ENCODE peak calls at places on chromosomes 5 and 9, in eight cellular contexts. One of them, this sample, is unnamed.

GRCh38 chr9:21836437-21837161 is 34.2 kb downstream of the MTAP start:
- DNase-seq in colonic mucosa: no peak
- DNase-seq in spleen: no peak
- DNase-seq in CD4-positive, alpha-beta T cell: no peak
- DNase-seq in suprapubic skin: no peak
- DNase-seq in AG04450: peak; percentile 95
- DNase-seq in astrocyte: peak; percentile 99
- DNase-seq in psoas muscle: no peak
- DNase-seq in this sample: peak; percentile 99

GRCh38 chr9:132201780-132202703 is 40.2 kb downstream of the NTNG2 start:
- DNase-seq in colonic mucosa: no peak
- DNase-seq in spleen: no peak
- DNase-seq in CD4-positive, alpha-beta T cell: no peak
- DNase-seq in suprapubic skin: no peak
- DNase-seq in AG04450: no peak
- DNase-seq in astrocyte: no peak
- DNase-seq in psoas muscle: no peak
- DNase-seq in this sample: no peak

GRCh38 chr5:107483625-107484024 is 187.1 kb downstream of the EFNA5 start:
- DNase-seq in colonic mucosa: no peak
- DNase-seq in spleen: no peak
- DNase-seq in CD4-positive, alpha-beta T cell: no peak
- DNase-seq in suprapubic skin: no peak
- DNase-seq in AG04450: no peak
- DNase-seq in astrocyte: no peak
- DNase-seq in psoas muscle: no peak
- DNase-seq in this sample: no peak

GRCh38 chr9:86410281-86410680 is 56.1 kb upstream of the TUT7 start:
- DNase-seq in colonic mucosa: no peak
- DNase-seq in spleen: no peak
- DNase-seq in CD4-positive, alpha-beta T cell: no peak
- DNase-seq in suprapubic skin: no peak
- DNase-seq in AG04450: no peak
- DNase-seq in astrocyte: no peak
- DNase-seq in psoas muscle: no peak
- DNase-seq in this sample: no peak

GRCh38 chr5:55232194-55232984 is 1.0 kb downstream of the CCNO start:
- DNase-seq in colonic mucosa: peak; percentile 47
- DNase-seq in spleen: peak; percentile 73
- DNase-seq in CD4-positive, alpha-beta T cell: no peak
- DNase-seq in suprapubic skin: no peak
- DNase-seq in AG04450: no peak
- DNase-seq in astrocyte: no peak
- DNase-seq in psoas muscle: no peak
- DNase-seq in this sample: peak; percentile 77

GRCh38 chr5:174825587-174825986 is 101.2 kb downstream of the MSX2 start:
- DNase-seq in colonic mucosa: no peak
- DNase-seq in spleen: no peak
- DNase-seq in CD4-positive, alpha-beta T cell: no peak
- DNase-seq in suprapubic skin: no peak
- DNase-seq in AG04450: no peak
- DNase-seq in astrocyte: peak; percentile 79
- DNase-seq in psoas muscle: no peak
- DNase-seq in this sample: peak; percentile 3

GRCh38 chr9:112711050-112711689 is 6.7 kb downstream of the INIP start:
- DNase-seq in colonic mucosa: no peak
- DNase-seq in spleen: no peak
- DNase-seq in CD4-positive, alpha-beta T cell: no peak
- DNase-seq in suprapubic skin: no peak
- DNase-seq in AG04450: no peak
- DNase-seq in astrocyte: peak; percentile 18
- DNase-seq in psoas muscle: no peak
- DNase-seq in this sample: peak; percentile 13

GRCh38 chr5:41414598-41414997 is 95.8 kb downstream of the PLCXD3 start:
- DNase-seq in colonic mucosa: no peak
- DNase-seq in spleen: no peak
- DNase-seq in CD4-positive, alpha-beta T cell: no peak
- DNase-seq in suprapubic skin: no peak
- DNase-seq in AG04450: peak; percentile 70
- DNase-seq in astrocyte: peak; percentile 97
- DNase-seq in psoas muscle: peak; percentile 37
- DNase-seq in this sample: peak; percentile 86

GRCh38 chr9:111094433-111095421 is 56.5 kb upstream of the LPAR1 start:
- DNase-seq in colonic mucosa: peak; percentile 32
- DNase-seq in spleen: no peak
- DNase-seq in CD4-positive, alpha-beta T cell: no peak
- DNase-seq in suprapubic skin: no peak
- DNase-seq in AG04450: peak; percentile 44
- DNase-seq in astrocyte: peak; percentile 68
- DNase-seq in psoas muscle: peak; percentile 22
- DNase-seq in this sample: peak; percentile 43

GRCh38 chr5:45410304-45410995 is 285.7 kb downstream of the HCN1 start:
- DNase-seq in colonic mucosa: no peak
- DNase-seq in spleen: no peak
- DNase-seq in CD4-positive, alpha-beta T cell: no peak
- DNase-seq in suprapubic skin: no peak
- DNase-seq in AG04450: no peak
- DNase-seq in astrocyte: no peak
- DNase-seq in psoas muscle: no peak
- DNase-seq in this sample: no peak

GRCh38 chr9:89542461-89543021 is 44.6 kb upstream of the SEMA4D start:
- DNase-seq in colonic mucosa: no peak
- DNase-seq in spleen: peak; percentile 83
- DNase-seq in CD4-positive, alpha-beta T cell: no peak
- DNase-seq in suprapubic skin: peak; percentile 60
- DNase-seq in AG04450: no peak
- DNase-seq in astrocyte: no peak
- DNase-seq in psoas muscle: no peak
- DNase-seq in this sample: peak; percentile 59

GRCh38 chr5:166370928-166371690 is 1920.3 kb upstream of the WWC1 start:
- DNase-seq in colonic mucosa: no peak
- DNase-seq in spleen: no peak
- DNase-seq in CD4-positive, alpha-beta T cell: no peak
- DNase-seq in suprapubic skin: no peak
- DNase-seq in AG04450: no peak
- DNase-seq in astrocyte: no peak
- DNase-seq in psoas muscle: no peak
- DNase-seq in this sample: no peak

GRCh38 chr9:116270559-116270958 is 117.0 kb downstream of the PAPPA start:
- DNase-seq in colonic mucosa: no peak
- DNase-seq in spleen: no peak
- DNase-seq in CD4-positive, alpha-beta T cell: no peak
- DNase-seq in suprapubic skin: no peak
- DNase-seq in AG04450: no peak
- DNase-seq in astrocyte: no peak
- DNase-seq in psoas muscle: no peak
- DNase-seq in this sample: no peak

GRCh38 chr9:116271991-116272390 is 118.4 kb downstream of the PAPPA start:
- DNase-seq in colonic mucosa: no peak
- DNase-seq in spleen: no peak
- DNase-seq in CD4-positive, alpha-beta T cell: no peak
- DNase-seq in suprapubic skin: no peak
- DNase-seq in AG04450: no peak
- DNase-seq in astrocyte: no peak
- DNase-seq in psoas muscle: no peak
- DNase-seq in this sample: no peak

GRCh38 chr9:116269250-116269649 is 115.7 kb downstream of the PAPPA start:
- DNase-seq in colonic mucosa: no peak
- DNase-seq in spleen: no peak
- DNase-seq in CD4-positive, alpha-beta T cell: no peak
- DNase-seq in suprapubic skin: no peak
- DNase-seq in AG04450: no peak
- DNase-seq in astrocyte: peak; percentile 20
- DNase-seq in psoas muscle: no peak
- DNase-seq in this sample: no peak

GRCh38 chr9:116274293-116274692 is 120.7 kb downstream of the PAPPA start:
- DNase-seq in colonic mucosa: no peak
- DNase-seq in spleen: no peak
- DNase-seq in CD4-positive, alpha-beta T cell: no peak
- DNase-seq in suprapubic skin: no peak
- DNase-seq in AG04450: no peak
- DNase-seq in astrocyte: peak; percentile 88
- DNase-seq in psoas muscle: no peak
- DNase-seq in this sample: no peak

DNA sequence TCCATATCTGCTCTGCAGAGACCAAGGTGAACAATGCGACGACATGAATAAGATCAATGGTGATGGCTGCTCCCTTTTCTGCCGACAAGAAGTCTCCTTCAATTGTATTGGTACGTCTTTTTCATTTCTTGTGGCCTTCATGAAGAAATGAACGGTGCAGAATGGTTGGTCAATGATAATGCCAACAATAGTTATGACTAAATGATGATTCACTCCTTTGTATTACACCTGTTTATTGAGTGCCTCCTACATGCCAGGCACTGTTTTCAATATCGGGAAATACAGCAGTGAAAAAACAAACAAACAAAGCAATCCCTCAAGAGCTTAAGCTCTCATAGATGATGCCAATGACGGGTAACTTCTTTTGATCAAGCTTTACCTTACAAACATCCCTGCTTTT is 117.7 kb downstream of the PAPPA start:
- DNase-seq in colonic mucosa: no peak
- DNase-seq in spleen: no peak
- DNase-seq in CD4-positive, alpha-beta T cell: no peak
- DNase-seq in suprapubic skin: no peak
- DNase-seq in AG04450: no peak
- DNase-seq in astrocyte: no peak
- DNase-seq in psoas muscle: no peak
- DNase-seq in this sample: no peak
- H3K27me3 ChIP-seq in colonic mucosa: no peaks in the 10 kb centered on the region
- H3K27me3 ChIP-seq in spleen: no peaks in the 10 kb centered on the region
- H3K27me3 ChIP-seq in CD4-positive, alpha-beta T cell: no peaks in the 10 kb centered on the region
- H3K27me3 ChIP-seq in suprapubic skin: no peaks in the 10 kb centered on the region
- H3K27me3 ChIP-seq in AG04450: no peaks in the 10 kb centered on the region
- H3K27me3 ChIP-seq in astrocyte: no peaks in the 10 kb centered on the region
- H3K27me3 ChIP-seq in psoas muscle: no peaks in the 10 kb centered on the region
- H3K27me3 ChIP-seq in this sample: no peaks in the 10 kb centered on the region

GRCh38 chr5:93583525-93583798 is 440 bp downstream of the NR2F1 start:
- DNase-seq in colonic mucosa: no peak
- DNase-seq in spleen: no peak
- DNase-seq in CD4-positive, alpha-beta T cell: no peak
- DNase-seq in suprapubic skin: no peak
- DNase-seq in AG04450: no peak
- DNase-seq in astrocyte: no peak
- DNase-seq in psoas muscle: no peak
- DNase-seq in this sample: no peak

GRCh38 chr5:93582677-93583524 is at the start of gene NR2F1:
- DNase-seq in colonic mucosa: peak; percentile 66
- DNase-seq in spleen: no peak
- DNase-seq in CD4-positive, alpha-beta T cell: no peak
- DNase-seq in suprapubic skin: no peak
- DNase-seq in AG04450: peak; percentile 99
- DNase-seq in astrocyte: peak; percentile 100
- DNase-seq in psoas muscle: peak; percentile 55
- DNase-seq in this sample: peak; percentile 92

GRCh38 chr5:93580387-93581100 is 475 bp downstream of the NR2F1-AS1 start:
- DNase-seq in colonic mucosa: no peak
- DNase-seq in spleen: no peak
- DNase-seq in CD4-positive, alpha-beta T cell: no peak
- DNase-seq in suprapubic skin: no peak
- DNase-seq in AG04450: no peak
- DNase-seq in astrocyte: no peak
- DNase-seq in psoas muscle: no peak
- DNase-seq in this sample: peak; percentile 47

GRCh38 chr5:93583799-93584530 is 943 bp downstream of the NR2F1 start:
- DNase-seq in colonic mucosa: no peak
- DNase-seq in spleen: peak; percentile 88
- DNase-seq in CD4-positive, alpha-beta T cell: no peak
- DNase-seq in suprapubic skin: no peak
- DNase-seq in AG04450: no peak
- DNase-seq in astrocyte: no peak
- DNase-seq in psoas muscle: peak; percentile 45
- DNase-seq in this sample: peak; percentile 56

DNA sequence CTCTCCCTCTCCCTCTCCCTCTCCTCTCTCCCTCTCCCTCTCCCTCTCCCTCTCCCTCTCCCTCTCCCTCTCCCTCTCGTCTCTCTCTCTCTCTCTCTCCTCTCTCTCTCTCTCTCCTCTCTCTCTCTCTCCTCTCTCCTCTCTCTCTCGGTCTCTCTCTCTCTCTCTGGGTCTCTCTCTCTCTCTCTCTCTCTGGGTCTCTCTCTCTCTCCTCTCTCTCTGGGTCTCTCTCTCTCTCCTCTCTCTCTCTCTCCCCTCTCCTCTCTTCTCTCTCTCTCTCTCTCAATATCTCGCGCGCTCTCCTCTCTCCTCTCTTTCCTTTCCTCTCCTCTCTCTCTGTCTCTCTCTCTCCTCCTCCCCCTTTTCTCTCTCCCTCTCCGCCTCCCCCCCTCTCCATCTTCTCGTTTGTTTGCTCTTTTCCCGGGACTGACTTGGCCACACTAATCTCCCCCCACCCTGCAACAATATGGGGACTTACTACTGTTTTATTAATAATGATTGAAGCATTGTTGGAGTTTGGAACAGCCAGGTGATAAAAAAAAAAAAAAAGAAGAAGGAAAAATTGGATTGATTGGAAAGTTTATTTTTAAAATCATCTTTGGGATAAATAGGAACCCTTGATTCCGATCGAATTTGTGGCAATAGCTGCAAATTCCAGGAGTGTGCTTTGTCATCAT is 857 bp upstream of the NR2F1-AS1 start:
- DNase-seq in colonic mucosa: no peak
- DNase-seq in spleen: no peak
- DNase-seq in CD4-positive, alpha-beta T cell: no peak
- DNase-seq in suprapubic skin: no peak
- DNase-seq in AG04450: peak; percentile 57
- DNase-seq in astrocyte: peak; percentile 90
- DNase-seq in psoas muscle: no peak
- DNase-seq in this sample: peak; percentile 72
- H3K27ac ChIP-seq in colonic mucosa: no peak overlapping the region
- H3K27ac ChIP-seq in spleen: no peak overlapping the region
- H3K27ac ChIP-seq in CD4-positive, alpha-beta T cell: no peak overlapping the region
- H3K27ac ChIP-seq in suprapubic skin: no peak overlapping the region
- H3K27ac ChIP-seq in AG04450: peak overlapping the region; percentile 78
- H3K27ac ChIP-seq in astrocyte: peak overlapping the region; percentile 86
- H3K27ac ChIP-seq in psoas muscle: no peak overlapping the region
- H3K27ac ChIP-seq in this sample: peak overlapping the region; percentile 38

GRCh38 chr9:93183106-93183662 is 755 bp upstream of the WNK2 start:
- DNase-seq in colonic mucosa: no peak
- DNase-seq in spleen: no peak
- DNase-seq in CD4-positive, alpha-beta T cell: no peak
- DNase-seq in suprapubic skin: no peak
- DNase-seq in AG04450: no peak
- DNase-seq in astrocyte: no peak
- DNase-seq in psoas muscle: no peak
- DNase-seq in this sample: no peak
- H3K27me3 ChIP-seq in colonic mucosa: no peaks in the 10 kb centered on the region
- H3K27me3 ChIP-seq in spleen: no peaks in the 10 kb centered on the region
- H3K27me3 ChIP-seq in CD4-positive, alpha-beta T cell: peaks cover 26% of the 10 kb centered on the region
- H3K27me3 ChIP-seq in suprapubic skin: peaks cover 20% of the 10 kb centered on the region
- H3K27me3 ChIP-seq in AG04450: peaks cover 59% of the 10 kb centered on the region
- H3K27me3 ChIP-seq in astrocyte: peaks cover 36% of the 10 kb centered on the region
- H3K27me3 ChIP-seq in psoas muscle: no peaks in the 10 kb centered on the region
- H3K27me3 ChIP-seq in this sample: peaks cover 24% of the 10 kb centered on the region

DNA sequence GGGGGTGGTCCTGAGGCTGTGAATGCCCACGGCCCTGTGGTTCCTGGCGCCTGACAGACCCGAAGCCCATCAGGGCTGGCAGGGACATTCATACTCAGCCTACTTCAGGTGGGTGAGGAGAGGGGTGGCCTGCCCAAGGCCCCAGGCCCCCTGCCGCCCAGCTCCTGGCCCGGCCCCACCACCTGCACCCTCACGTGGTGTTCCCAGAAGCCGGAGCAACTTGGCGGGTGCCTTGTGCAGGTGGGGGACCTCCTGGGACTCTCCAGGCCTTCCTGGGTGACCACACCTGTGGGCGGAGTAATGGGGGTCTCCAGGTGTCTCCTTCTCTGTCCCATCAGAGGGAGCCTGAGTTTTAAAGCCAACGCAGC is 36.8 kb upstream of the UBAC1 start:
- DNase-seq in colonic mucosa: no peak
- DNase-seq in spleen: no peak
- DNase-seq in CD4-positive, alpha-beta T cell: no peak
- DNase-seq in suprapubic skin: no peak
- DNase-seq in AG04450: no peak
- DNase-seq in astrocyte: no peak
- DNase-seq in psoas muscle: no peak
- DNase-seq in this sample: no peak
- H3K27ac ChIP-seq in colonic mucosa: no peak overlapping the region
- H3K27ac ChIP-seq in spleen: no peak overlapping the region
- H3K27ac ChIP-seq in CD4-positive, alpha-beta T cell: no peak overlapping the region
- H3K27ac ChIP-seq in suprapubic skin: no peak overlapping the region
- H3K27ac ChIP-seq in AG04450: no peak overlapping the region
- H3K27ac ChIP-seq in astrocyte: no peak overlapping the region
- H3K27ac ChIP-seq in psoas muscle: no peak overlapping the region
- H3K27ac ChIP-seq in this sample: no peak overlapping the region

This sample was measured in mammary epithelial cell.